ENCODE peak calls at places on chromosomes 1 and 21, in four cellular contexts. E is NCI-H1105 treated with DMSO at 0.1 percent for 48 hours, W is transverse colon, R is NCI-H460. Q is an unnamed sample.

GRCh38 chr1:19164274-19165015 is 45.6 kb downstream of the UBR4 start:
- DNase-seq in R (no peak), E (no peak), W (no peak), Q (no peak)

GRCh38 chr1:184664042-184664659 is 90.5 kb downstream of the EDEM3 start:
- DNase-seq in E (no peak), W (peak; percentile 79), R (peak; percentile 56), Q (peak; percentile 39)

GRCh38 chr1:38489844-38490270 is 369.7 kb downstream of the RRAGC start:
- DNase-seq in R (peak; percentile 5), W (peak; percentile 15), E (peak; percentile 21), Q (peak; percentile 16)

GRCh38 chr1:19628879-19629278 is 15.2 kb upstream of the NBL1 start:
- DNase-seq in R (no peak), E (no peak), W (no peak), Q (no peak)

GRCh38 chr1:145858937-145859490 is at the start of gene PIAS3:
- DNase-seq in E (peak; percentile 91), R (peak; percentile 95), W (peak; percentile 97), Q (peak; percentile 93)

GRCh38 chr1:13766906-13767564 is 67.0 kb downstream of the PRDM2 start:
- DNase-seq in W (no peak), R (no peak), E (no peak), Q (peak; percentile 61)

GRCh38 chr21:45079351-45079750 is 5.0 kb downstream of the ADARB1 start:
- DNase-seq in W (no peak), E (no peak), R (no peak), Q (no peak)

GRCh38 chr1:1298861-1299685 is 8.7 kb downstream of the ACAP3 start:
- DNase-seq in R (no peak), E (no peak), W (no peak), Q (peak; percentile 40)

GRCh38 chr1:234589064-234589765 is 20.8 kb downstream of the IRF2BP2 start:
- DNase-seq in E (no peak), W (no peak), R (no peak), Q (no peak)

GRCh38 chr1:45359882-45360513 is 19.8 kb upstream of the MUTYH start:
- DNase-seq in R (peak; percentile 38), E (peak; percentile 34), W (peak; percentile 71), Q (peak; percentile 58)

GRCh38 chr1:33167650-33168447 is 14.0 kb downstream of the TRIM62 start:
- DNase-seq in W (no peak), E (no peak), R (no peak), Q (no peak)

GRCh38 chr1:231872461-231872910 is 245.9 kb downstream of the DISC1 start:
- DNase-seq in E (no peak), R (no peak), W (no peak), Q (peak; percentile 54)

GRCh38 chr1:223531742-223532341 is 133.7 kb downstream of the CAPN8 start:
- DNase-seq in E (peak; percentile 6), R (peak; percentile 68), W (peak; percentile 71), Q (peak; percentile 48)

GRCh38 chr1:24970399-24970753 is 40.3 kb upstream of the RUNX3 start:
- DNase-seq in R (peak; percentile 36), E (no peak), W (no peak), Q (peak; percentile 20)

GRCh38 chr1:18640228-18641004 is 9.8 kb downstream of the PAX7 start:
- DNase-seq in W (no peak), E (peak; percentile 55), R (no peak), Q (no peak)

GRCh38 chr1:111882986-111883560 is 106.4 kb downstream of the KCND3 start:
- DNase-seq in W (no peak), E (no peak), R (no peak), Q (no peak)

GRCh38 chr1:234372011-234372757 is 1.1 kb upstream of the COA6 start:
- DNase-seq in W (no peak), R (peak; percentile 71), E (no peak), Q (no peak)

GRCh38 chr1:158509471-158510161 is 37.6 kb downstream of the OR10R2 start:
- DNase-seq in E (peak; percentile 93), W (no peak), R (no peak), Q (peak; percentile 6)

GRCh38 chr1:89855413-89856123 is 34.7 kb downstream of the LRRC8D start:
- DNase-seq in W (no peak), R (no peak), E (no peak), Q (peak; percentile 25)

GRCh38 chr1:100581096-100581705 is 43.3 kb downstream of the GPR88 start:
- DNase-seq in E (no peak), R (no peak), W (no peak), Q (no peak)

GRCh38 chr1:85413169-85413568 is 51.8 kb downstream of the DDAH1 start:
- DNase-seq in R (no peak), E (no peak), W (no peak), Q (no peak)

GRCh38 chr21:29777155-29777554 is 162.6 kb downstream of the GRIK1 start:
- DNase-seq in R (no peak), E (no peak), W (no peak), Q (no peak)

GRCh38 chr1:154736840-154737239 is 128.9 kb upstream of the ADAR start:
- DNase-seq in E (no peak), W (no peak), R (peak; percentile 28), Q (peak; percentile 41)

GRCh38 chr1:198258491-198258890 is 101.7 kb downstream of the NEK7 start:
- DNase-seq in W (no peak), E (no peak), R (no peak), Q (peak; percentile 69)

GRCh38 chr1:183242556-183242955 is 56.5 kb downstream of the LAMC2 start:
- DNase-seq in E (no peak), W (no peak), R (no peak), Q (no peak)

GRCh38 chr1:163472267-163472666 is 150.5 kb downstream of the NUF2 start:
- DNase-seq in E (peak; percentile 98), R (no peak), W (no peak), Q (no peak)

GRCh38 chr1:180233191-180234011 is 3.3 kb downstream of the LHX4 start:
- DNase-seq in W (no peak), E (no peak), R (no peak), Q (no peak)

GRCh38 chr21:44736291-44737004 is 25.1 kb upstream of the TSPEAR start:
- DNase-seq in W (peak; percentile 80), E (peak; percentile 73), R (peak; percentile 54), Q (peak; percentile 6)

GRCh38 chr1:45216861-45217260 is 10.5 kb upstream of the ZSWIM5 start:
- DNase-seq in R (no peak), W (no peak), E (no peak), Q (no peak)

GRCh38 chr21:14763695-14764064 is 217.6 kb upstream of the SAMSN1 start:
- DNase-seq in E (no peak), W (no peak), R (no peak), Q (no peak)

GRCh38 chr1:241992734-241993133 is 6.2 kb downstream of the MAP1LC3C start:
- DNase-seq in E (no peak), W (no peak), R (no peak), Q (peak; percentile 60)

GRCh38 chr1:114026797-114027196 is 47.5 kb downstream of the OLFML3 start:
- DNase-seq in R (no peak), E (no peak), W (no peak), Q (no peak)

GRCh38 chr1:226945106-226945857 is 5.2 kb downstream of the COQ8A start:
- DNase-seq in W (peak; percentile 84), E (no peak), R (no peak), Q (no peak)

GRCh38 chr1:110636149-110636935 is 30.2 kb upstream of the KCNA2 start:
- DNase-seq in R (no peak), W (peak; percentile 38), E (no peak), Q (no peak)